ENCODE peak calls at places on chromosomes 11 and 22, in six cellular contexts. B, K, O, L, E and P are unnamed samples.

GRCh38 chr11:865512-866430 is 23.1 kb downstream of the TSPAN4 start:
- DNase-seq in B (no peak), K (no peak), O (no peak), L (no peak), E (no peak), P (no peak)

GRCh38 chr11:62400760-62401159 is 18.1 kb upstream of the SCGB1A1 start:
- DNase-seq in B (no peak), K (no peak), O (peak; percentile 85), L (peak; percentile 89), E (peak; percentile 52), P (peak; percentile 85)

GRCh38 chr11:19789840-19790710 is 77.4 kb downstream of the NAV2 start:
- DNase-seq in B (no peak), K (no peak), O (no peak), L (no peak), E (peak; percentile 28), P (peak; percentile 75)

GRCh38 chr11:8263109-8263768 is 439 bp downstream of the LMO1 start:
- DNase-seq in B (no peak), K (no peak), O (no peak), L (no peak), E (peak; percentile 13), P (no peak)

GRCh38 chr11:57031541-57031940 is 42.8 kb downstream of the OR5AK2 start:
- DNase-seq in B (no peak), K (no peak), O (no peak), L (no peak), E (no peak), P (no peak)

GRCh38 chr22:32649515-32650200 is 151.8 kb upstream of the TIMP3 start:
- DNase-seq in B (no peak), K (no peak), O (no peak), L (peak; percentile 80), E (no peak), P (peak; percentile 90)

GRCh38 chr11:78424334-78425270 is 7.0 kb upstream of the GAB2 start:
- DNase-seq in B (no peak), K (no peak), O (no peak), L (no peak), E (no peak), P (peak; percentile 42)

GRCh38 chr11:12101318-12101717 is 9.1 kb upstream of the MICAL2 start:
- DNase-seq in B (no peak), K (no peak), O (no peak), L (no peak), E (no peak), P (no peak)

GRCh38 chr22:45163074-45163416 is 680 bp upstream of the NUP50 start:
- DNase-seq in B (peak; percentile 46), K (no peak), O (no peak), L (peak; percentile 62), E (peak; percentile 64), P (peak; percentile 39)

GRCh38 chr22:40265783-40266182 is 80.5 kb upstream of the ADSL start:
- DNase-seq in B (no peak), K (no peak), O (no peak), L (no peak), E (no peak), P (no peak)

GRCh38 chr11:68569357-68569756 is 108.8 kb downstream of the PPP6R3 start:
- DNase-seq in B (no peak), K (no peak), O (no peak), L (no peak), E (no peak), P (peak; percentile 12)

GRCh38 chr11:12901874-12902481 is 107.1 kb upstream of the RASSF10 start:
- DNase-seq in B (no peak), K (no peak), O (no peak), L (no peak), E (no peak), P (peak; percentile 32)

GRCh38 chr11:114059984-114060401 is 482 bp downstream of the ZBTB16 start:
- DNase-seq in B (no peak), K (peak; percentile 29), O (peak; percentile 45), L (peak; percentile 76), E (peak; percentile 43), P (no peak)

GRCh38 chr11:134514354-134514951 is 102.4 kb upstream of the B3GAT1 start:
- DNase-seq in B (no peak), K (no peak), O (no peak), L (no peak), E (peak; percentile 11), P (no peak)

GRCh38 chr11:69943506-69943905 is 124.3 kb upstream of the FGF3 start:
- DNase-seq in B (no peak), K (no peak), O (peak; percentile 64), L (peak; percentile 55), E (no peak), P (no peak)

GRCh38 chr11:2196970-2197770 is 25.6 kb upstream of the TH start:
- DNase-seq in B (peak; percentile 85), K (peak; percentile 62), O (peak; percentile 68), L (peak; percentile 79), E (peak; percentile 84), P (peak; percentile 22)

GRCh38 chr11:125313271-125314222 is 149.0 kb downstream of the PKNOX2 start:
- DNase-seq in B (no peak), K (no peak), O (no peak), L (no peak), E (no peak), P (peak; percentile 36)

GRCh38 chr11:1556278-1557167 is 15.5 kb downstream of the DUSP8 start:
- DNase-seq in B (peak; percentile 44), K (no peak), O (no peak), L (peak; percentile 49), E (no peak), P (no peak)

GRCh38 chr11:394034-394857 is at the start of gene PKP3:
- DNase-seq in B (peak; percentile 92), K (no peak), O (no peak), L (no peak), E (peak; percentile 92), P (peak; percentile 45)

GRCh38 chr11:75836422-75836821 is 21.4 kb downstream of the UVRAG start:
- DNase-seq in B (no peak), K (no peak), O (no peak), L (no peak), E (no peak), P (no peak)

GRCh38 chr22:41862530-41863266 is 29.8 kb downstream of the SREBF2 start:
- DNase-seq in B (no peak), K (no peak), O (no peak), L (no peak), E (no peak), P (peak; percentile 51)

DNA sequence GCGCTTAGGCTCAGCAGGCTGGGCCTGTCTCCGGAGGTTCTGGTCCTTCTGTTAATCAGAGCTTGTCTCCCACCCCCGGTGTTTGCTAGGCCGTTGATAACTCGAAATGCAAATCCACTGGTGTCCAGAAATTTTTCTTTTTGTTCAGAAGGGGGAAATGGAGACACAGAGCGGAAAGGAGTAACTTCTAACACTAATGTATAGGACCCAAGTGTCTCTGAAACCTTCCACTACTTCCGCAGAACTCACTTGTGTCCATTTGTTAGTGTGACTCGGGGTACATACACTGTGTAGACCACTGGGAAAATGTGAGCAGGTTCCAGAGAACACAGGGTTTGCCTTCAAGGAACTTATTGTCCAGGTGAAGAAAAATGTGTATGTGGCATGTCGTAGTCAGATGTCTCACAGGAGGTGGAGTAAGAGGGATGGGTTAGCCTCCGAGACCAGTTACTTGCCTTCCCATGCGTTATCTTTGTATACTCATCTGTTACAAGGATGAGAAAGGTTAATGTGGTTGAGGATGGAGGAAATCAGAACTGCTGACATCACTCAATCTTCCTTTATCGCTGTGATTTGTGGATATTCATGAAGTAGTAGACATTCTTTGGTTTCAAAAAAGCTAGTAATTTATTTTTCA is 823 bp downstream of the ARCN1 start:
- DNase-seq in B (no peak), K (peak; percentile 38), O (no peak), L (no peak), E (no peak), P (peak; percentile 49)
- H3K4me1 ChIP-seq in B (peaks cover 17% of the 10 kb centered on the region), K (peaks cover 36% of the 10 kb centered on the region), O (peaks cover 64% of the 10 kb centered on the region), L (peaks cover 50% of the 10 kb centered on the region), E (peaks cover 45% of the 10 kb centered on the region), P (peaks cover 12% of the 10 kb centered on the region)

DNA sequence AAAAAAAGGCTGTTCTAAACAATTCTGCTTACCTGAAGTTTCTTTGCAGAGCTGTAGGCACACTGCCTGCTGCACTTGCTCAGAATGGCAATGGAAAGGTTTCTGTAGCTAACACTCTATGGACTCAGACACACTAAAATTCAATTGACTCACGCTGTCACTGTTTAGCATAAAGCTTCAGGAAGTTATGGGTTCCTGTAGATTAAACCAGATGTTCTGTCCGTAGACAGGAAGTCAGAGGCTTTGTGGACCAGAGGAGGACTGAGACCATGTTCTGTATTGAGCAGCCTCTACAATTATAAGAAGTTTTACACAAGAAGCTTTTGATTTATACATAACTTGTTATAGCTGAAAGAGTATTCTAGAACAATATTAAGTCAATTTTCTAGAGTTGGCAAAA is 70.4 kb downstream of the GLYATL1 start:
- DNase-seq in B (no peak), K (no peak), O (no peak), L (no peak), E (no peak), P (no peak)
- H3K4me3 ChIP-seq in B (no peak overlapping the region), K (no peak overlapping the region), O (no peak overlapping the region), L (no peak overlapping the region), E (no peak overlapping the region), P (no peak overlapping the region)

GRCh38 chr11:36373040-36374010 is 77.2 kb downstream of the PRR5L start:
- DNase-seq in B (no peak), K (no peak), O (no peak), L (no peak), E (no peak), P (peak; percentile 52)

GRCh38 chr11:36375348-36376314 is 79.5 kb downstream of the PRR5L start:
- DNase-seq in B (no peak), K (no peak), O (no peak), L (no peak), E (no peak), P (no peak)

GRCh38 chr11:36376888-36377758 is 81.0 kb downstream of the PRR5L start:
- DNase-seq in B (no peak), K (peak; percentile 12), O (peak; percentile 52), L (peak; percentile 78), E (peak; percentile 21), P (peak; percentile 48)

GRCh38 chr11:36376315-36376887 is 80.3 kb downstream of the PRR5L start:
- DNase-seq in B (no peak), K (no peak), O (peak; percentile 26), L (no peak), E (no peak), P (peak; percentile 44)

DNA sequence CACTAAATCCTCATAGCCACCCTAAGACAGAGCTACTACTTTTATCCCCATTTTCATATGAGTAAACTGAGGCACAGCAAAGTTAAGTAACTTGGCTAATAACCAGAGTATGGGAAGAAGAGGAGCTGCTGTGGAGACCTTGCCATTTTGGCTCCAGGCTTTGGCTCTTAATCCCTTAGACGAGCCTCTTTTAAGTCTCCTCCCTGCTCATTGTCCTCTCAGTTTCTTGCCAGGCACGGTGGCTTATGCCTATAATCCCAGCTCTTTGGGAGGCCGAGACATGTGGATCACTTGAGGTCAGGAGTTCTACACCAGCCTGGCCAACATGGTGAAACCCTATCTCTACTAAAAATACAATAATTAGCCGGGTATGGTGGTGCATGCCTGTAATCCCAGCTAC is 78.6 kb downstream of the PRR5L start:
- DNase-seq in B (no peak), K (no peak), O (no peak), L (no peak), E (no peak), P (no peak)
- H3K27me3 ChIP-seq in B (no peaks in the 10 kb centered on the region), K (peaks cover 5% of the 10 kb centered on the region), O (peaks cover 86% of the 10 kb centered on the region), L (no peaks in the 10 kb centered on the region), E (no peaks in the 10 kb centered on the region), P (no peaks in the 10 kb centered on the region)

DNA sequence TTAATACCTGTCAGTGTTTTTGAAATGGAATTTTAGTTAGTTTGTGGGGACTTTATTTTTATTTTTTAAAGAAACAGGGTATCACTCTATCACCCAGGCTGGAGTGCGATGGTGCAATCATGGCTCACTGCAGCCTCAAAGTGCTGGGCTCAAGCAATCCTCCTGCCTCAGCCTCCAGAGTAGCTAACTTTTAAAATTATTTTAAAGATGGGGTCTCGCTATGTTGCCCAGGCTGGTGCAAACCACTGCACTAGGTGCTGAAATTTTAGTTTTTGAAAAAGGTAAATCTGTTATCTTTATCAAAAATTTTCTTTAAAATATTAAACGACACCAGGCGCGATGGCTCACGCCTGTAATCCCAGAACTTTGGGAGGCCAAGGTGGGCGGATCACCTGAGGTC is 42.6 kb downstream of the AMBRA1 start:
- DNase-seq in B (no peak), K (no peak), O (no peak), L (no peak), E (no peak), P (no peak)
- H3K4me1 ChIP-seq in B (peaks cover 25% of the 10 kb centered on the region), K (peaks cover 20% of the 10 kb centered on the region), O (peaks cover 45% of the 10 kb centered on the region), L (peaks cover 43% of the 10 kb centered on the region), E (peaks cover 40% of the 10 kb centered on the region), P (peaks cover 23% of the 10 kb centered on the region)